ENCODE peak calls at places on chromosomes 16 and 17, in eight cellular contexts. L, I, A, P, X, R, N and J are unnamed samples.

GRCh38 chr16:86823895-86824671 is 245.7 kb downstream of the FOXL1 start:
- DNase-seq in I (no peak), A (no peak), R (no peak), L (no peak), X (no peak), P (peak), N (no peak), J (no peak)

GRCh38 chr17:17888821-17889220 is 52.0 kb upstream of the SREBF1 start:
- DNase-seq in A (no peak), I (no peak), P (no peak), X (no peak), N (no peak), L (no peak), R (no peak), J (no peak)

GRCh38 chr17:323181-323580 is 29.4 kb downstream of the RPH3AL start:
- DNase-seq in A (no peak), L (no peak), I (no peak), R (no peak), P (no peak), N (no peak), X (no peak), J (no peak)

GRCh38 chr16:79547085-79547484 is 53.5 kb downstream of the MAF start:
- DNase-seq in L (no peak), R (no peak), P (no peak), X (no peak), I (no peak), A (no peak), N (no peak), J (no peak)

GRCh38 chr17:28230011-28230410 is 89.0 kb upstream of the TMEM97 start:
- DNase-seq in I (no peak), P (no peak), A (no peak), R (no peak), L (no peak), N (no peak), X (no peak), J (peak)

GRCh38 chr16:6600167-6600566 is 732.5 kb upstream of the RBFOX1 start:
- DNase-seq in R (no peak), L (no peak), N (no peak), X (no peak), I (no peak), P (no peak), A (no peak), J (no peak)

GRCh38 chr17:44361292-44362055 is 2.2 kb downstream of the FAM171A2 start:
- DNase-seq in X (no peak), A (no peak), P (no peak), N (no peak), L (no peak), I (no peak), R (no peak), J (no peak)

GRCh38 chr17:35183332-35183731 is 10.9 kb downstream of the SLC35G3 start:
- DNase-seq in N (no peak), R (no peak), X (no peak), A (no peak), I (no peak), L (no peak), P (no peak), J (no peak)

GRCh38 chr16:84546669-84547538 is 42.4 kb upstream of the MEAK7 start:
- DNase-seq in R (no peak), L (no peak), A (no peak), I (no peak), N (no peak), P (no peak), X (no peak), J (no peak)

GRCh38 chr17:82334622-82335394 is 1.2 kb upstream of the SECTM1 start:
- DNase-seq in P (peak), I (no peak), L (no peak), A (no peak), R (no peak), X (no peak), N (no peak), J (no peak)

GRCh38 chr17:57651451-57651850 is 93.6 kb downstream of the CCDC182 start:
- DNase-seq in N (no peak), X (no peak), A (no peak), P (no peak), I (no peak), R (no peak), L (no peak), J (no peak)

GRCh38 chr17:32483451-32484019 is 3.3 kb upstream of the CDK5R1 start:
- DNase-seq in N (peak), P (peak), A (peak), X (peak), I (peak), R (no peak), L (peak), J (no peak)